ENCODE peak calls at places on chromosomes 1 and 21, in four cellular contexts. N is K562, P is GM12878, X is HepG2. K is an unnamed sample.

GRCh38 chr21:39867198-39867650 is at the start of gene PCP4:
- DNase-seq in N (peak), P (no peak), X (peak), K (peak)

GRCh38 chr1:18302788-18303413 is 177.8 kb upstream of the KLHDC7A start:
- DNase-seq in N (peak), P (no peak), X (no peak), K (peak)

GRCh38 chr1:186763107-186763506 is 65.6 kb upstream of the PLA2G4A start:
- DNase-seq in N (no peak), P (no peak), X (no peak), K (no peak)

GRCh38 chr1:92030701-92031107 is 919 bp downstream of the EPHX4 start:
- DNase-seq in N (no peak), P (no peak), X (peak), K (no peak)

GRCh38 chr1:181647314-181648035 is 164.2 kb downstream of the CACNA1E start:
- DNase-seq in N (no peak), P (no peak), X (no peak), K (no peak)

GRCh38 chr1:27934818-27935549 is at the start of gene SMPDL3B:
- DNase-seq in N (peak), P (no peak), X (no peak), K (peak)

GRCh38 chr21:42164064-42164789 is 54.7 kb upstream of the ABCG1 start:
- DNase-seq in N (peak), P (no peak), X (peak), K (peak)

GRCh38 chr21:45894107-45894810 is 87.3 kb upstream of the COL6A1 start:
- DNase-seq in N (no peak), P (no peak), X (no peak), K (peak)

GRCh38 chr1:151568626-151569088 is 28.5 kb downstream of the TUFT1 start:
- DNase-seq in N (no peak), P (no peak), X (no peak), K (no peak)

GRCh38 chr21:45995686-45996179 is 14.2 kb downstream of the COL6A1 start:
- DNase-seq in N (no peak), P (no peak), X (no peak), K (no peak)

GRCh38 chr1:3702990-3703728 is 49.1 kb upstream of the CCDC27 start:
- DNase-seq in N (no peak), P (no peak), X (no peak), K (peak)

GRCh38 chr1:204341380-204341779 is 18.3 kb downstream of the PLEKHA6 start:
- DNase-seq in N (no peak), P (no peak), X (peak), K (no peak)

GRCh38 chr1:152029144-152029936 is 7.5 kb downstream of the S100A11 start:
- DNase-seq in N (no peak), P (no peak), X (no peak), K (no peak)

GRCh38 chr1:167584581-167584980 is 31.0 kb upstream of the CREG1 start:
- DNase-seq in N (no peak), P (no peak), X (no peak), K (no peak)

GRCh38 chr1:5810131-5810530 is 182.1 kb downstream of the NPHP4 start:
- DNase-seq in N (no peak), P (no peak), X (no peak), K (no peak)

GRCh38 chr1:225813250-225813964 is 3.5 kb downstream of the EPHX1 start:
- DNase-seq in N (peak), P (no peak), X (peak), K (no peak)

GRCh38 chr1:199490804-199491527 is 536.5 kb upstream of the NR5A2 start:
- DNase-seq in N (no peak), P (no peak), X (no peak), K (peak)

GRCh38 chr21:36661511-36662309 is 37.2 kb upstream of the SIM2 start:
- DNase-seq in N (peak), P (no peak), X (peak), K (peak)

GRCh38 chr1:4108741-4109625 is 208.9 kb upstream of the C1orf174 start:
- DNase-seq in N (no peak), P (no peak), X (no peak), K (peak)

GRCh38 chr1:243292117-243292516 is 36.3 kb downstream of the SDCCAG8 start:
- DNase-seq in N (no peak), P (no peak), X (no peak), K (no peak)

GRCh38 chr1:153728305-153729066 is 636 bp downstream of the INTS3 start:
- DNase-seq in N (peak), P (no peak), X (peak), K (peak)

GRCh38 chr1:177246710-177247588 is 76.2 kb downstream of the BRINP2 start:
- DNase-seq in N (no peak), P (no peak), X (no peak), K (no peak)

GRCh38 chr1:183872406-183872805 is 67.5 kb downstream of the RGL1 start:
- DNase-seq in N (no peak), P (no peak), X (no peak), K (no peak)

GRCh38 chr21:45765375-45765774 is 121.8 kb downstream of the PCBP3 start:
- DNase-seq in N (no peak), P (no peak), X (no peak), K (no peak)

GRCh38 chr1:74674278-74675048 is 871 bp upstream of the ERICH3 start:
- DNase-seq in N (no peak), P (no peak), X (no peak), K (no peak)

GRCh38 chr1:234879157-234880080 is 249.2 kb downstream of the TOMM20 start:
- DNase-seq in N (no peak), P (no peak), X (no peak), K (no peak)

GRCh38 chr1:234884006-234884405 is 244.6 kb downstream of the TOMM20 start:
- DNase-seq in N (no peak), P (no peak), X (no peak), K (no peak)

GRCh38 chr1:234882898-234883297 is 245.7 kb downstream of the TOMM20 start:
- DNase-seq in N (no peak), P (no peak), X (no peak), K (no peak)

GRCh38 chr1:234884701-234885100 is 243.9 kb downstream of the TOMM20 start:
- DNase-seq in N (no peak), P (no peak), X (no peak), K (no peak)

DNA sequence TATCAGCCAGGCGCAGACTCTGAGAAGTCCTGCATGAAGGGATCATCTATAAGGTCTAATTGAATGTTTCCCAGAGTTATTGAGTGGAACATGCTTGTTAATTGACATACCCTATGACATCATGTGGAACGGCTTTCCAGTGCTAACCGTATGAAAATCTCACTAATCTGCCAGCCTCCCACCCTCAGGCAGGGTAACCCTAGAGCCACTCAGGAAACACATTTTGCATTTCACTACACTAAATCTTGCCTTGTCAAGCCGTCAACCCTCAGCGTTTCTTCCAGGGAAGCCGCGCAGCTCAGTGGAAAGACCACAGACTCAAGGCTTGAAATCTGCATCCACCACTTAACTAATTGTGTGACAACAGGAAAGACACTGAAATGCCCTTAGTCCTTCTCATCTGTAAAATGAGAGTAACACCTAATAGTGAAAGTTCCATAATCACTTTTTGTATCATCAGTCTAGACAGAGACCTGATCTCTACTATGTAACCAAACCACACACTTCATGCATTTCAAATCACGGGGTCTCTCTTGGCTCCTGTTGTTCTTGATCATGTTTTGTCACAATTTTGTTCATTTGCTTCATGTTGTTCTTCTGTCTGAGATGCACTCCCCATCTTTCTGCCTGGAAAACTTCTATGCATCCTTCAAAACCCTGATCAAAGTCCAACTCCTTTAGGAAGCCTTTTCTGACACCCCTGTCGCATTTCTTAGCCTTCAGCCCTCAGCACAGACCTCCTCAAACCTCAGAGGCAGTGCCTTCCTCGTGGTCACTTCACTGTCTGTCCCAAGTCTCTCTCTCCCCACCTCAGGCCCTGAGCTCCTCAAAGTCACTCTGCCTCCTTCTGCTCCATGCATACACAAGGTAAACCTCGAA is 246.5 kb downstream of the TOMM20 start:
- DNase-seq in N (no peak), P (peak), X (no peak), K (peak)
- TF ChIP-seq NFIC in N (no peak), P (peak), X (no peak), K (no peak)

DNA sequence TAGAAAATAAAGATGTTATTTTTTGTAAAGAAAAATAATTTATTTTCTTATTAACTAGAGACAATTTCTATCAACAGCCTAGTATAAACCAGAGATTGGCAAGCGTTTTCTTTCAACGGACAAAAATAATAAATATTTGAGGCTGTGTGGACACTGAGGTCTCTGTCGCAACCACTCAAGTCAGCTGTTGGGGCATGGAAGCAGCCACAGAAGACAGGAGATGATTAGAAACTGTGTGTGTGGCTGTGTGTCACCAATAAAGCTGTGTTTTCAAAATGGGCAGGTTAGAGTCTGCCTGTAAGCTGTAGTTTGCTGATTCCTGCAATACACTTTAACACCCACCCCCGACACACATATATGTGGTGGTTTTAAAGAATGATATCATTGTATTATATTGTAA is 200.6 kb upstream of the HMCN1 start:
- DNase-seq in N (no peak), P (no peak), X (no peak), K (no peak)
- TF ChIP-seq NFIC in N (no peak), P (no peak), X (no peak), K (no peak)

GRCh38 chr1:227779021-227779441 is 36.4 kb upstream of the PRSS38 start:
- DNase-seq in N (no peak), P (no peak), X (no peak), K (no peak)
- TF ChIP-seq NFIC in N (no peak), P (no peak), X (no peak), K (no peak)

GRCh38 chr1:24351918-24352637 is 32.9 kb downstream of the GRHL3 start:
- DNase-seq in N (no peak), P (no peak), X (no peak), K (no peak)
- TF ChIP-seq NFIC in N (peak), P (no peak), X (no peak), K (peak)

GRCh38 chr1:217718873-217719272 is 87.7 kb downstream of the SPATA17 start:
- DNase-seq in N (no peak), P (no peak), X (no peak), K (no peak)
- TF ChIP-seq NFIC in N (no peak), P (no peak), X (no peak), K (no peak)

DNA sequence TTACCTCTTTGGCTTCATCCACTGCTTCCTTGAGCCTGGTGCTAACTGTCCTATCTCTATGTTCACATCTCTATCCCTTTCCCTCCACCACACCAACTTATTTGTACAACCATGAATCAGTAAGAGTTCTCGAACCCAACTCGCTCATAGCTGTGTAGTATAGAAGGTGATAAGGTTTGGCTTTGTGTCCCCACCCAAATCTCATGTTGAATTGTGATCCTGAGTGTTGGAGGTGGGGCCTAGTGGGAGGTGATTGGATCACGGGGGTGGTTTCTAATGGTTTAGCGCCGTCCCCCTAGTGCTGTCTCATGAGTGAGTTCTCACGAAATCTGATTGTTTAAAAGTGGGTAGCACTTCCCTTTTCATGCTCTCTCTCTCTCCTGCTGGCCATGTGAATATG is 235.6 kb upstream of the FMN2 start:
- DNase-seq in N (no peak), P (no peak), X (no peak), K (no peak)
- TF ChIP-seq NFIC in N (no peak), P (no peak), X (no peak), K (no peak)

DNA sequence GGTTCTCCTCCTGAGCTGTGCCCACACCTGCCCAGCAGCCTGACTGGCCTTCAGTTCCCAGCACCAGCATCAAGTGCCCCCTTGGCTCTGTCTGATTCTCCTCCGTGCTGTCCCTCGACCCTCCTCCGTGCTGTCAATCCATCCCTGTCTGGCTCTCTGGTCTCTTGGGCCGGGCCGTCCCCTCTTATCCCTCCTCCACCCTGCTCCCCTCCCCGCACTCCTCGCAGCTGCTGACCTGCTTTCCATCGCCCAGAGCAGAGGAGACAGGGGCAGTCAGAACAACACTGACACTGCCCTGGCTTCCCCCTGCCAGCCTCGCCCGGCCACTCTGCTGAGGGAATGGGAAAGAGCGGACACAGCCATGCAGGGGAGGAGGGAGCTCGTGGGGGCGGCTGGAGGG is 267.4 kb downstream of the CAMTA1 start:
- DNase-seq in N (no peak), P (no peak), X (no peak), K (no peak)
- TF ChIP-seq NFIC in N (no peak), P (no peak), X (no peak), K (no peak)